ENCODE peak calls at places on chromosomes 13 and 19, in six cellular contexts. One of them, this sample, is unnamed.

GRCh38 chr19:1408300-1409203 is 1.2 kb downstream of the DAZAP1 start:
- DNase-seq in right atrium auricular region: no peak
- DNase-seq in ACHN: peak; percentile 32
- DNase-seq in ELR: peak; percentile 69
- DNase-seq in T-cell: peak; percentile 53
- DNase-seq in esophagus squamous epithelium: no peak
- DNase-seq in this sample: no peak

GRCh38 chr19:18300930-18301717 is 19.7 kb upstream of the JUND start:
- DNase-seq in right atrium auricular region: peak; percentile 92
- DNase-seq in ACHN: peak; percentile 72
- DNase-seq in ELR: peak; percentile 85
- DNase-seq in T-cell: no peak
- DNase-seq in esophagus squamous epithelium: no peak
- DNase-seq in this sample: no peak

GRCh38 chr19:32662186-32662585 is 12.8 kb downstream of the ANKRD27 start:
- DNase-seq in right atrium auricular region: no peak
- DNase-seq in ACHN: no peak
- DNase-seq in ELR: peak; percentile 73
- DNase-seq in T-cell: no peak
- DNase-seq in esophagus squamous epithelium: no peak
- DNase-seq in this sample: no peak

GRCh38 chr13:112690242-112690943 is 555 bp downstream of the ATP11A start:
- DNase-seq in right atrium auricular region: no peak
- DNase-seq in ACHN: peak; percentile 44
- DNase-seq in ELR: peak; percentile 54
- DNase-seq in T-cell: peak; percentile 28
- DNase-seq in esophagus squamous epithelium: no peak
- DNase-seq in this sample: peak; percentile 12

GRCh38 chr13:76972430-76972829 is 19.5 kb upstream of the CLN5 start:
- DNase-seq in right atrium auricular region: no peak
- DNase-seq in ACHN: no peak
- DNase-seq in ELR: no peak
- DNase-seq in T-cell: no peak
- DNase-seq in esophagus squamous epithelium: no peak
- DNase-seq in this sample: no peak

GRCh38 chr19:2197270-2197669 is 33.5 kb downstream of the DOT1L start:
- DNase-seq in right atrium auricular region: no peak
- DNase-seq in ACHN: no peak
- DNase-seq in ELR: no peak
- DNase-seq in T-cell: no peak
- DNase-seq in esophagus squamous epithelium: no peak
- DNase-seq in this sample: no peak

GRCh38 chr13:47454986-47455385 is 546.1 kb downstream of the SUCLA2 start:
- DNase-seq in right atrium auricular region: no peak
- DNase-seq in ACHN: no peak
- DNase-seq in ELR: no peak
- DNase-seq in T-cell: no peak
- DNase-seq in esophagus squamous epithelium: no peak
- DNase-seq in this sample: no peak

GRCh38 chr13:35771898-35772297 is 295.4 kb upstream of the MAB21L1 start:
- DNase-seq in right atrium auricular region: no peak
- DNase-seq in ACHN: peak; percentile 87
- DNase-seq in ELR: peak; percentile 96
- DNase-seq in T-cell: no peak
- DNase-seq in esophagus squamous epithelium: no peak
- DNase-seq in this sample: no peak

GRCh38 chr13:51978836-51979556 is 32.3 kb downstream of the ATP7B start:
- DNase-seq in right atrium auricular region: no peak
- DNase-seq in ACHN: no peak
- DNase-seq in ELR: no peak
- DNase-seq in T-cell: no peak
- DNase-seq in esophagus squamous epithelium: no peak
- DNase-seq in this sample: no peak

GRCh38 chr13:97308735-97309429 is 86.7 kb downstream of the MBNL2 start:
- DNase-seq in right atrium auricular region: no peak
- DNase-seq in ACHN: no peak
- DNase-seq in ELR: peak; percentile 77
- DNase-seq in T-cell: no peak
- DNase-seq in esophagus squamous epithelium: no peak
- DNase-seq in this sample: no peak

GRCh38 chr19:43476606-43477005 is 11.2 kb upstream of the LYPD3 start:
- DNase-seq in right atrium auricular region: no peak
- DNase-seq in ACHN: peak; percentile 9
- DNase-seq in ELR: peak; percentile 84
- DNase-seq in T-cell: no peak
- DNase-seq in esophagus squamous epithelium: no peak
- DNase-seq in this sample: no peak

GRCh38 chr13:98751397-98752110 is 918 bp downstream of the SLC15A1 start:
- DNase-seq in right atrium auricular region: no peak
- DNase-seq in ACHN: no peak
- DNase-seq in ELR: peak; percentile 30
- DNase-seq in T-cell: no peak
- DNase-seq in esophagus squamous epithelium: no peak
- DNase-seq in this sample: no peak

GRCh38 chr19:2426661-2427322 is 594 bp downstream of the TIMM13 start:
- DNase-seq in right atrium auricular region: no peak
- DNase-seq in ACHN: peak; percentile 41
- DNase-seq in ELR: peak; percentile 63
- DNase-seq in T-cell: peak; percentile 24
- DNase-seq in esophagus squamous epithelium: no peak
- DNase-seq in this sample: peak; percentile 27

GRCh38 chr19:47471733-47472457 is at the start of gene SLC8A2:
- DNase-seq in right atrium auricular region: no peak
- DNase-seq in ACHN: peak; percentile 74
- DNase-seq in ELR: peak; percentile 64
- DNase-seq in T-cell: peak; percentile 75
- DNase-seq in esophagus squamous epithelium: no peak
- DNase-seq in this sample: peak; percentile 34

GRCh38 chr19:33501957-33502356 is 19.6 kb downstream of the PEPD start:
- DNase-seq in right atrium auricular region: no peak
- DNase-seq in ACHN: no peak
- DNase-seq in ELR: no peak
- DNase-seq in T-cell: no peak
- DNase-seq in esophagus squamous epithelium: no peak
- DNase-seq in this sample: no peak

GRCh38 chr13:113058988-113059850 is 46.4 kb upstream of the F7 start:
- DNase-seq in right atrium auricular region: no peak
- DNase-seq in ACHN: no peak
- DNase-seq in ELR: no peak
- DNase-seq in T-cell: no peak
- DNase-seq in esophagus squamous epithelium: no peak
- DNase-seq in this sample: no peak

GRCh38 chr13:46197299-46197975 is 14.3 kb upstream of the LRRC63 start:
- DNase-seq in right atrium auricular region: no peak
- DNase-seq in ACHN: no peak
- DNase-seq in ELR: no peak
- DNase-seq in T-cell: no peak
- DNase-seq in esophagus squamous epithelium: no peak
- DNase-seq in this sample: no peak

GRCh38 chr13:24557121-24557520 is 44.5 kb upstream of the PARP4 start:
- DNase-seq in right atrium auricular region: no peak
- DNase-seq in ACHN: no peak
- DNase-seq in ELR: no peak
- DNase-seq in T-cell: no peak
- DNase-seq in esophagus squamous epithelium: no peak
- DNase-seq in this sample: no peak

GRCh38 chr19:53554804-53555203 is 16.9 kb downstream of the ZNF331 start:
- DNase-seq in right atrium auricular region: no peak
- DNase-seq in ACHN: no peak
- DNase-seq in ELR: no peak
- DNase-seq in T-cell: no peak
- DNase-seq in esophagus squamous epithelium: no peak
- DNase-seq in this sample: no peak

GRCh38 chr13:37058801-37059135 is 720 bp downstream of the SUPT20H start:
- DNase-seq in right atrium auricular region: no peak
- DNase-seq in ACHN: peak; percentile 36
- DNase-seq in ELR: peak; percentile 42
- DNase-seq in T-cell: peak; percentile 52
- DNase-seq in esophagus squamous epithelium: no peak
- DNase-seq in this sample: peak; percentile 6

GRCh38 chr19:22882797-22883196 is 50.7 kb downstream of the ZNF723 start:
- DNase-seq in right atrium auricular region: no peak
- DNase-seq in ACHN: peak; percentile 35
- DNase-seq in ELR: peak; percentile 46
- DNase-seq in T-cell: no peak
- DNase-seq in esophagus squamous epithelium: no peak
- DNase-seq in this sample: no peak

GRCh38 chr13:101390461-101390860 is 25.8 kb downstream of the NALCN start:
- DNase-seq in right atrium auricular region: no peak
- DNase-seq in ACHN: no peak
- DNase-seq in ELR: peak; percentile 37
- DNase-seq in T-cell: no peak
- DNase-seq in esophagus squamous epithelium: no peak
- DNase-seq in this sample: no peak

GRCh38 chr19:45526143-45526542 is 18.9 kb downstream of the VASP start:
- DNase-seq in right atrium auricular region: peak; percentile 68
- DNase-seq in ACHN: peak; percentile 58
- DNase-seq in ELR: peak; percentile 82
- DNase-seq in T-cell: no peak
- DNase-seq in esophagus squamous epithelium: no peak
- DNase-seq in this sample: no peak

GRCh38 chr13:71864981-71865857 is 1.8 kb downstream of the DACH1 start:
- DNase-seq in right atrium auricular region: no peak
- DNase-seq in ACHN: no peak
- DNase-seq in ELR: peak; percentile 26
- DNase-seq in T-cell: no peak
- DNase-seq in esophagus squamous epithelium: no peak
- DNase-seq in this sample: no peak

GRCh38 chr13:60397693-60398437 is 845 bp downstream of the TDRD3 start:
- DNase-seq in right atrium auricular region: peak; percentile 69
- DNase-seq in ACHN: peak; percentile 61
- DNase-seq in ELR: peak; percentile 69
- DNase-seq in T-cell: peak; percentile 30
- DNase-seq in esophagus squamous epithelium: peak; percentile 7
- DNase-seq in this sample: peak; percentile 22

GRCh38 chr13:26561636-26562537 is 4.4 kb downstream of the WASF3 start:
- DNase-seq in right atrium auricular region: no peak
- DNase-seq in ACHN: no peak
- DNase-seq in ELR: peak; percentile 66
- DNase-seq in T-cell: no peak
- DNase-seq in esophagus squamous epithelium: no peak
- DNase-seq in this sample: no peak

GRCh38 chr13:67094952-67095351 is 135.2 kb downstream of the PCDH9 start:
- DNase-seq in right atrium auricular region: no peak
- DNase-seq in ACHN: no peak
- DNase-seq in ELR: no peak
- DNase-seq in T-cell: no peak
- DNase-seq in esophagus squamous epithelium: no peak
- DNase-seq in this sample: no peak

GRCh38 chr13:39210961-39211534 is 172.8 kb downstream of the NHLRC3 start:
- DNase-seq in right atrium auricular region: no peak
- DNase-seq in ACHN: no peak
- DNase-seq in ELR: peak; percentile 54
- DNase-seq in T-cell: no peak
- DNase-seq in esophagus squamous epithelium: no peak
- DNase-seq in this sample: no peak